ENCODE peak calls at places on chromosomes 1 and 21, in seven cellular contexts. J is epithelial cell of proximal tubule, Y is small intestine, E is ascending aorta, F is astrocyte of the cerebellum, N is NB4, I is iPS DF 6.9. M is an unnamed sample.

GRCh38 chr1:1610796-1611597 is 4.3 kb upstream of the MIB2 start:
- DNase-seq in J (no peak), Y (no peak), E (no peak), F (no peak), N (no peak), I (no peak), M (peak; percentile 44)

GRCh38 chr1:13605159-13605558 is 21.5 kb downstream of the PDPN start:
- DNase-seq in J (no peak), Y (no peak), E (no peak), F (peak; percentile 60), N (no peak), I (no peak), M (no peak)

GRCh38 chr1:27555700-27556424 is 48.1 kb downstream of the AHDC1 start:
- DNase-seq in J (no peak), Y (no peak), E (no peak), F (no peak), N (peak; percentile 89), I (no peak), M (peak; percentile 59)

GRCh38 chr1:109521465-109521951 is 12.0 kb upstream of the AMIGO1 start:
- DNase-seq in J (no peak), Y (no peak), E (no peak), F (no peak), N (no peak), I (no peak), M (no peak)

GRCh38 chr21:25589905-25590304 is 17.4 kb downstream of the MRPL39 start:
- DNase-seq in J (no peak), Y (no peak), E (no peak), F (no peak), N (no peak), I (no peak), M (no peak)

GRCh38 chr1:179785025-179785424 is 41.9 kb downstream of the FAM163A start:
- DNase-seq in J (no peak), Y (no peak), E (no peak), F (no peak), N (no peak), I (no peak), M (no peak)

GRCh38 chr1:64042331-64043100 is 160.9 kb upstream of the UBE2U start:
- DNase-seq in J (peak; percentile 83), Y (peak; percentile 49), E (peak; percentile 89), F (peak; percentile 97), N (no peak), I (no peak), M (no peak)

GRCh38 chr1:101044749-101045148 is 19.2 kb upstream of the DPH5 start:
- DNase-seq in J (no peak), Y (peak; percentile 2), E (no peak), F (no peak), N (no peak), I (no peak), M (no peak)

GRCh38 chr1:32761253-32761877 is 55.8 kb downstream of the YARS1 start:
- DNase-seq in J (peak; percentile 84), Y (peak; percentile 84), E (no peak), F (no peak), N (no peak), I (no peak), M (no peak)

GRCh38 chr1:155944396-155944728 is 2.9 kb downstream of the RXFP4 start:
- DNase-seq in J (no peak), Y (no peak), E (no peak), F (no peak), N (peak; percentile 58), I (no peak), M (no peak)

GRCh38 chr1:1597275-1597930 is 2.5 kb downstream of the FNDC10 start:
- DNase-seq in J (no peak), Y (no peak), E (no peak), F (no peak), N (peak; percentile 63), I (no peak), M (no peak)

GRCh38 chr1:116873680-116874271 is 35.9 kb upstream of the PTGFRN start:
- DNase-seq in J (no peak), Y (no peak), E (no peak), F (no peak), N (no peak), I (no peak), M (no peak)

GRCh38 chr21:38875694-38876492 is 70.2 kb downstream of the ETS2 start:
- DNase-seq in J (no peak), Y (no peak), E (no peak), F (no peak), N (peak; percentile 47), I (no peak), M (no peak)

GRCh38 chr1:202958544-202959275 is 598 bp upstream of the ADIPOR1 start:
- DNase-seq in J (no peak), Y (peak; percentile 32), E (no peak), F (no peak), N (peak; percentile 16), I (no peak), M (no peak)

GRCh38 chr1:183780159-183780558 is 24.8 kb upstream of the RGL1 start:
- DNase-seq in J (no peak), Y (peak; percentile 25), E (no peak), F (no peak), N (no peak), I (no peak), M (no peak)

GRCh38 chr1:246933893-246934292 is 2.1 kb upstream of the AHCTF1 start:
- DNase-seq in J (no peak), Y (no peak), E (no peak), F (no peak), N (no peak), I (no peak), M (no peak)

GRCh38 chr1:50427818-50428779 is 4.9 kb upstream of the DMRTA2 start:
- DNase-seq in J (no peak), Y (no peak), E (no peak), F (no peak), N (no peak), I (no peak), M (no peak)

DNA sequence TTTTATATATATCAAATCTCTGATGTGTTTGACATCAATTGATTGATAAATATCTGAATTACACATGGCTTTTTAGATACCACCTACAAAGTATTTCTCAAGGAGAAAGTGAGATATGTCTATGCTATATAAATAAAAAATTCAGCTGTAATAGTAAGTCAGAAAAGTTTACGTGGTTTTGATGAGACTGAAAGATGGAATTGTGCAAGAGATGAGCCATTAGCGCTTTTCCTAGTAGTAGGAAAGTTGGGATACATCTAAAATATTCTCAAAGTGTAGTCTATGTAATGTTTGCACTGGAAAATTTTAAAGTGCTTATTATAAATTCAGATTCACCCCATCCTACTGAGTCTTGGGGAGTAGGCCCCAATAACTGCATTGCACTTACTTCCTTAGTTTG is 49.1 kb downstream of the SGIP1 start:
- DNase-seq in J (no peak), Y (no peak), E (no peak), F (no peak), N (no peak), I (no peak), M (no peak)
- H3K4me3 ChIP-seq in J (no peak overlapping the region), Y (no peak overlapping the region), E (no peak overlapping the region), F (no peak overlapping the region), N (no peak overlapping the region), I (no peak overlapping the region), M (no peak overlapping the region)

DNA sequence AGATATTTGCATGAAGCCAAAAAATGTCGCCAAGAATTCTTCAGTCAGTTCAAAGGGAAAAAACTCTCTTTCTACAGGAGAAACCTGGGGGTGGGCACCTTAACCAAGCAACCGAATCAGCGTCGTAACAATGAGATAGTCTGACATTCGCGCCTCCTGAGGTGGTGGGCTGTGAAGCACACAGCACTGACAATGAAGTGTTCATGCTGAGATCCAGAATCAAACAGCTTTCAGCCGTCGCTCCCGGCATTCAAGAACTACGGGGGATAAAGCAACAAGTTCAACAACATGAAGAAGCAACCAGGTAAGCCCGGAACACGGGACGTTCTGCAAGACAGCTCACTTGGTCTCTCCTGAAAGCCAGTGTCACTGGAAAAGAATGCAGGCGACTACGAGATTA is 94.9 kb downstream of the NPHP4 start:
- DNase-seq in J (no peak), Y (no peak), E (no peak), F (no peak), N (no peak), I (no peak), M (no peak)
- H3K4me3 ChIP-seq in J (no peak overlapping the region), Y (no peak overlapping the region), E (no peak overlapping the region), F (no peak overlapping the region), N (no peak overlapping the region), I (no peak overlapping the region), M (no peak overlapping the region)

DNA sequence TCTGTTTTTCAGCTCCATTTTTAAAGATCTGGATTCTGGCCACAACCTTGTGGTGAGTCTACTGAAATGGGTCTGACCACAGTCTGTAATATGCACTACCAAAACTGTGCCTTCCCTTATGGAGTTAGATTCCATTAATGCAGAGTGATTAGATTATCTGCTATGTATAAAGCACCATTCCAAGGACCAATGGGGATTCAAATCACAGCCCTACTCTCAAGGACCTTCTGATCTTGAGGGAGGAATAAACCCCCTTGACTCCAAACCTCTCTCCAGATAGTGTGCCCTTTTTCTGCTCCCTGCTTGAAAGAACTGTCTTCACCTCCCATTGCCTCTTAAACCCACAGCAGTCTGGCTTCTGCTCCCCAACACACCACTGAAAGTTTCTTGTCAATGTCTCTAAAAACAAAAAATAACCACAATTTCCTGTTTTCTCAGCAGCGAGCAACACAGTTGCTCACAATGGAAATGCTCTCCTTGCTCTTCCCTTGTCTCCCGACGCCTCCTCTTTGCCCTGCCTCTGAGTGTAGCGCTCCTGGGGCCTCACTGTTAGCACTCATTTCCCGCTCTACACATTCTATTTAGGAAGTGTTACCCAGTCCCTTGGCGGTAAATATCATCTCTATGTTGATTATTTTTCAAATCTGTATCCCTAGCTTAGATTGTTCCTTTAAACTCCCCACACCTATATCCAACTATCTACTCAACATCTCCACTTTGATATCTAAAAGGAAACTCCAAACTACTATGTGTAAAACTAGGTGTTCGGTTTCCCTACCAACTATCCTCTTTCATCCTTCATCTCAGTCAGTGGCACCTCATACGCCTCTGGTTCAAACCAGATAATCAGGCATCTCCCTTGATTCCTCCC is 13.6 kb downstream of the PCNX2 start:
- DNase-seq in J (no peak), Y (peak; percentile 17), E (no peak), F (peak; percentile 85), N (peak; percentile 71), I (no peak), M (no peak)
- H3K4me3 ChIP-seq in J (no peak overlapping the region), Y (no peak overlapping the region), E (no peak overlapping the region), F (no peak overlapping the region), N (no peak overlapping the region), I (no peak overlapping the region), M (no peak overlapping the region)

DNA sequence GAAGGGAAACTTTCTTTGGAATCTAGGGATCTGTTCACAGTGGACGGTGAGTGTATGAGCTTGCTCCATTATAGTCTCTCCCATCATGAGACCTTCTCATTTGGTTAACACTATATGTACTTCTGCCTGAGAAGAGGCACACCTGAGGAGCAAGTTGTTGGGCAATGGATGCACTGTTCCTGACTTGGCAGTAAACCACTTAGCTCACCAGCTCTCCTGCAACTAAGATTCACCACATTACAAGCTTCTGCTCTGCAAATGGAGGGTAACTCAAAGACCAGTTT is 10.2 kb downstream of the MACF1 start:
- DNase-seq in J (no peak), Y (no peak), E (no peak), F (no peak), N (no peak), I (no peak), M (no peak)
- H3K4me3 ChIP-seq in J (no peak overlapping the region), Y (no peak overlapping the region), E (peak overlapping the region; percentile 34), F (no peak overlapping the region), N (no peak overlapping the region), I (no peak overlapping the region), M (no peak overlapping the region)

DNA sequence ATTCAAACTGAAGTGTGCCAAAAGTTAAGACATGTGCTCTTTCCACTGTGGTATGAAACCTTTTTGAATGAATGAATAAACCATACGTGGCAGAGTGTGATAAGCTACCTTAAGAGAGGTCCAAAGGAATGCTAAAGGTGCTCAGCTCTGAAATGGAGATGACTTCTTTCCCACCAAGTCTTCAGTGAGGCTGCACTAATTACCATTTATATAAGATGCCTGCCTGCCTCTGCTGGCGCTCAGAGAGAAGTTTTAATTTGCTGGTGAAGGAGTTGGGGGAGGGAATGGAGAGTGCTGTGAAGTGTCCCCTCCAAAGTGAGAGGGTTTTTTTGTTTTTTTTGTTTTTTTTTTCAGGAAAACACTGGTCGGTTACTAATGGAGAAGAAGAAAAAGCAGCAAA is 559.0 kb downstream of the OMA1 start:
- DNase-seq in J (no peak), Y (no peak), E (no peak), F (no peak), N (no peak), I (no peak), M (no peak)
- H3K4me3 ChIP-seq in J (no peak overlapping the region), Y (no peak overlapping the region), E (no peak overlapping the region), F (no peak overlapping the region), N (no peak overlapping the region), I (no peak overlapping the region), M (no peak overlapping the region)